ENCODE peak calls at places on chromosome 10, in eight cellular contexts. J is GM23248, R is SK-N-SH, W is HCT116, C is neural progenitor cell, X is PC-3, M is hepatocyte, Y is MM.1S. D is an unnamed sample. For H3K9me3, the result is how much of the 10 kb centered on the place peaks cover.

GRCh38 chr10:119852822-119853221 is 19.8 kb downstream of the MCMBP start:
- DNase-seq in J (no peak), X (no peak), M (no peak), Y (no peak), C (no peak), R (no peak), W (no peak), D (no peak)

GRCh38 chr10:103490986-103491314 is 2.6 kb upstream of the NEURL1 start:
- DNase-seq in R (no peak), Y (no peak), J (no peak), W (no peak), X (no peak), M (no peak), C (no peak), D (no peak)

GRCh38 chr10:43214071-43214955 is 52.6 kb downstream of the RASGEF1A start:
- DNase-seq in J (peak), R (no peak), W (no peak), M (no peak), Y (no peak), X (peak), C (no peak), D (no peak)

GRCh38 chr10:110794808-110795207 is 76.9 kb upstream of the PDCD4 start:
- DNase-seq in J (no peak), W (no peak), Y (no peak), C (peak), X (no peak), M (no peak), R (no peak), D (no peak)

GRCh38 chr10:34433241-34434076 is 381.6 kb downstream of the PARD3 start:
- DNase-seq in R (no peak), C (no peak), W (no peak), X (no peak), M (no peak), Y (no peak), J (peak), D (no peak)

GRCh38 chr10:3820255-3820654 is 35.2 kb upstream of the KLF6 start:
- DNase-seq in W (no peak), C (no peak), M (peak), X (no peak), R (no peak), J (peak), Y (no peak), D (no peak)

GRCh38 chr10:50604049-50604640 is 19.6 kb downstream of the SGMS1 start:
- DNase-seq in R (no peak), W (no peak), C (no peak), Y (peak), J (peak), X (peak), M (no peak), D (peak)

GRCh38 chr10:100265821-100266485 is 1.5 kb downstream of the CWF19L1 start:
- DNase-seq in Y (no peak), J (peak), X (no peak), W (no peak), R (no peak), M (no peak), C (no peak), D (peak)

GRCh38 chr10:11851910-11852309 is 28.8 kb downstream of the PROSER2 start:
- DNase-seq in R (no peak), J (no peak), X (no peak), Y (no peak), C (no peak), M (no peak), W (no peak), D (no peak)

GRCh38 chr10:79022565-79023488 is 45.9 kb upstream of the ZMIZ1 start:
- DNase-seq in X (peak), J (no peak), R (peak), M (no peak), C (peak), Y (peak), W (peak), D (peak)

GRCh38 chr10:49645417-49646255 is 31.8 kb downstream of the CHAT start:
- DNase-seq in J (no peak), Y (no peak), C (peak), X (no peak), W (no peak), M (no peak), R (no peak), D (no peak)

GRCh38 chr10:79449181-79450146 is 4.0 kb upstream of the ZCCHC24 start:
- DNase-seq in J (no peak), Y (no peak), M (no peak), R (no peak), C (peak), W (no peak), X (peak), D (no peak)

GRCh38 chr10:93346712-93347111 is 135.4 kb downstream of the MYOF start:
- DNase-seq in M (no peak), X (no peak), C (no peak), W (no peak), R (no peak), J (peak), Y (no peak), D (no peak)

GRCh38 chr10:129656642-129657041 is 189.6 kb downstream of the MGMT start:
- DNase-seq in J (no peak), Y (no peak), R (no peak), W (no peak), M (no peak), C (no peak), X (no peak), D (no peak)

GRCh38 chr10:129580010-129580409 is 113.0 kb downstream of the MGMT start:
- DNase-seq in J (no peak), R (no peak), C (peak), Y (no peak), M (no peak), W (no peak), X (no peak), D (no peak)

GRCh38 chr10:24963646-24964045 is 11.2 kb upstream of the PRTFDC1 start:
- DNase-seq in R (no peak), C (peak), Y (no peak), J (no peak), W (no peak), X (no peak), M (no peak), D (no peak)

GRCh38 chr10:24966962-24967361 is 14.6 kb upstream of the PRTFDC1 start:
- DNase-seq in M (no peak), C (no peak), Y (no peak), R (no peak), W (no peak), J (no peak), X (no peak), D (no peak)

GRCh38 chr10:24961582-24961981 is 9.2 kb upstream of the PRTFDC1 start:
- DNase-seq in M (no peak), C (no peak), W (no peak), Y (no peak), R (no peak), X (peak), J (no peak), D (no peak)

GRCh38 chr10:24965051-24965450 is 12.6 kb upstream of the PRTFDC1 start:
- DNase-seq in Y (no peak), M (no peak), J (no peak), X (no peak), R (no peak), W (no peak), C (no peak), D (no peak)

DNA sequence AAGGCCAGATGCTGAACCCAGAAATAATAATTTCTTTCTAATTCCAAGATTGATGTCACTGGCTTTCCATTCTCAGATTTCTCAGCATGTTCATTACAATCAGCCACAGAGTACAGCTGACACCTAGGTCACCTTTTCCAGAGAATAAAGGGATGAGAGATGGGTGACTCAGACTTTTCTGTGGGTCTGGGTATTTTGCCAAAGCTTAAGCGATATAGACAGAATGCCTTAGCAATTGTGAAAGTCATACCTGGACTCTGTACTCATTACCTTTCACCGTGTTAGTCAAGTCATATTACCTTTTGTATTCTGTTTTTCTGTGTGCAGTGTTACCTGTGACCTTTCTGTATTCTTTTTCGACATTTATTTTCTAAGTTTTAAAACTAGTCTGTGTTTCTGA is 10.6 kb upstream of the PRTFDC1 start:
- DNase-seq in R (no peak), C (no peak), Y (no peak), X (peak), W (peak), J (peak), M (peak), D (no peak)
- TF ChIP-seq EZH2phosphoT487 in R (no peak), C (no peak), Y (no peak), X (no peak), W (no peak), J (no peak), M (no peak), D (no peak)

GRCh38 chr10:36063396-36063795 is 421.3 kb upstream of the FZD8 start:
- DNase-seq in C (no peak), Y (no peak), J (no peak), X (no peak), M (no peak), W (no peak), R (no peak), D (no peak)
- H3K9me3 ChIP-seq in C (under half), Y (under half), J (under half), X (under half), M (under half), W (under half), R (under half), D (under half)

GRCh38 chr10:29751686-29752085 is 116.9 kb upstream of the SVIL start:
- DNase-seq in J (no peak), C (no peak), Y (no peak), W (no peak), M (no peak), X (no peak), R (no peak), D (no peak)
- TF ChIP-seq EZH2phosphoT487 in J (no peak), C (no peak), Y (no peak), W (no peak), M (no peak), X (no peak), R (no peak), D (no peak)

DNA sequence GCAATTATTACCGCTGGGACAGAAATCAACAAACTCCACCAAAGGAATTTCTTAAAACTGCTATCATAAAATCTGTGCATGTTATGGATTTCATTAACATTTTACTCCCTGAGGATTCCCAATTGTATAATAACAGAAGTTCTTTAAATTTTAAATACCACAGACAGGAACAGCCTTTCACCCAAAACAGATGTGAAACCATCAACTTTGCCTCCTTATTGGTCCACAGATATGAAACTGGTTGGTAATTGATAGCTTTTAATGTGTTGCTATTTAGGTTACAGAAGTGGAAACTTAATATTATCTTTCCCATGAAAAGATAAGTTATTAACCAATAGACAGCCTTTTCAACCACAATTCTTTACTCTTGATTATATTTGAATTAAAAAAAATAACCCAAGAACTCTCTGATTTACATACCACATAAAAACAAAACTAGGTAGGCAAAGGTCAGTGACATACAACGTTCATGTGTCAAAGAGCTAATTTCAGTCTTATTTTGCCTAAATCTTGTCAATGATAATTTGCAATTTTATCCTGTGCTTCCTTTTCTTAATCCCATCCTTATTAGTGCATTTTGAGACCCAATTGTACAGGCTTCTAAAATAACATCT is 90.0 kb downstream of the NRP1 start:
- DNase-seq in M (no peak), J (no peak), Y (no peak), R (no peak), C (no peak), X (no peak), W (no peak), D (no peak)
- H3K9me3 ChIP-seq in M (under half), J (under half), Y (under half), R (under half), C (under half), X (under half), W (under half), D (under half)

DNA sequence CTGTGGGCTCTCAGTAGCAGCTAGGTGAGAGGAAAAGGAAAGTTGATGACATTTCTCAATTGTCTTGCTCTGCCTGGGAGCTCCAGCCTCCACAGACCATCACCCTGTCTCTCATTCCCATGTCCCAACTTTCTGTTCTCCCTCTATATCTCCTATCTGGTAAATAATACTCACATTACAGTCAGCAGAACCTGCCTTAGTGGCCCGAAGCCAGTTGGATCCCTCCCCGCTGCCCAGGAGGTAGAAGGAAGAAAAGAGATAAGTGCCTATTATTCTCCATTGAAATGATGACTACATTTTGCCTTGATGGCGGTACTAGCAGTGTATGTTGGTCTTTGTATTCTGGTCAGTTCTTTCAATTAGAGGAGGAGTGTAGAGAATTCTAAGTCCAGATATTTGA is 92.0 kb downstream of the CSTF2T start:
- DNase-seq in M (no peak), Y (no peak), C (peak), J (no peak), R (no peak), X (no peak), W (no peak), D (no peak)
- TF ChIP-seq EZH2phosphoT487 in M (no peak), Y (no peak), C (no peak), J (no peak), R (no peak), X (no peak), W (no peak), D (no peak)

GRCh38 chr10:59908808-59909143 is 2.4 kb upstream of the CCDC6 start:
- DNase-seq in R (no peak), X (no peak), M (no peak), C (no peak), Y (no peak), W (no peak), J (no peak), D (no peak)
- H3K9me3 ChIP-seq in R (under half), X (under half), M (under half), C (under half), Y (under half), W (under half), J (under half), D (under half)

GRCh38 chr10:13891542-13892431 is 305.0 kb downstream of the PRPF18 start:
- DNase-seq in R (peak), M (peak), W (no peak), Y (no peak), X (peak), J (peak), C (peak), D (no peak)
- TF ChIP-seq EZH2phosphoT487 in R (no peak), M (no peak), W (no peak), Y (no peak), X (no peak), J (no peak), C (no peak), D (no peak)